ENCODE peak calls at places on chromosomes 13 and 19, in ten cellular contexts. One of them, this sample, is unnamed.

GRCh38 chr19:48249502-48250014 is 6.2 kb downstream of the CARD8 start:
- DNase-seq in AG04450: no peak
- DNase-seq in GM23338: no peak
- DNase-seq in heart left ventricle: peak
- DNase-seq in Peyer's patch: peak
- DNase-seq in PC-3: no peak
- DNase-seq in CD8-positive, alpha-beta T cell: peak
- DNase-seq in stomach: peak
- DNase-seq in A549: no peak
- DNase-seq in neural progenitor cell: no peak
- DNase-seq in this sample: peak

GRCh38 chr13:50131998-50132936 is 117.0 kb downstream of the KCNRG start:
- DNase-seq in GM23338: peak
- DNase-seq in AG04450: no peak
- DNase-seq in PC-3: no peak
- DNase-seq in CD8-positive, alpha-beta T cell: no peak
- DNase-seq in heart left ventricle: no peak
- DNase-seq in A549: no peak
- DNase-seq in neural progenitor cell: peak
- DNase-seq in stomach: no peak
- DNase-seq in Peyer's patch: no peak
- DNase-seq in this sample: no peak

GRCh38 chr19:49869009-49869483 is 1.7 kb upstream of the PNKP start:
- DNase-seq in PC-3: no peak
- DNase-seq in neural progenitor cell: no peak
- DNase-seq in heart left ventricle: no peak
- DNase-seq in Peyer's patch: no peak
- DNase-seq in A549: no peak
- DNase-seq in stomach: no peak
- DNase-seq in GM23338: no peak
- DNase-seq in CD8-positive, alpha-beta T cell: no peak
- DNase-seq in AG04450: no peak
- DNase-seq in this sample: no peak

GRCh38 chr19:35136977-35137702 is 1.5 kb upstream of the FXYD1 start:
- DNase-seq in neural progenitor cell: no peak
- DNase-seq in AG04450: no peak
- DNase-seq in heart left ventricle: no peak
- DNase-seq in PC-3: no peak
- DNase-seq in A549: no peak
- DNase-seq in CD8-positive, alpha-beta T cell: no peak
- DNase-seq in Peyer's patch: no peak
- DNase-seq in GM23338: no peak
- DNase-seq in stomach: no peak
- DNase-seq in this sample: no peak

GRCh38 chr19:49862411-49863253 is 4.7 kb downstream of the PNKP start:
- DNase-seq in Peyer's patch: no peak
- DNase-seq in GM23338: peak
- DNase-seq in neural progenitor cell: peak
- DNase-seq in PC-3: no peak
- DNase-seq in AG04450: no peak
- DNase-seq in heart left ventricle: no peak
- DNase-seq in stomach: no peak
- DNase-seq in CD8-positive, alpha-beta T cell: no peak
- DNase-seq in A549: no peak
- DNase-seq in this sample: no peak

GRCh38 chr13:98202026-98202425 is 25.0 kb upstream of the RNF113B start:
- DNase-seq in GM23338: no peak
- DNase-seq in neural progenitor cell: peak
- DNase-seq in PC-3: no peak
- DNase-seq in AG04450: no peak
- DNase-seq in A549: no peak
- DNase-seq in stomach: peak
- DNase-seq in heart left ventricle: no peak
- DNase-seq in CD8-positive, alpha-beta T cell: no peak
- DNase-seq in Peyer's patch: no peak
- DNase-seq in this sample: no peak

GRCh38 chr13:41942462-41943094 is 18.3 kb downstream of the VWA8 start:
- DNase-seq in PC-3: peak
- DNase-seq in heart left ventricle: no peak
- DNase-seq in Peyer's patch: no peak
- DNase-seq in A549: peak
- DNase-seq in GM23338: peak
- DNase-seq in AG04450: peak
- DNase-seq in stomach: no peak
- DNase-seq in neural progenitor cell: peak
- DNase-seq in CD8-positive, alpha-beta T cell: no peak
- DNase-seq in this sample: no peak

GRCh38 chr19:28468701-28469459 is 744.1 kb downstream of the UQCRFS1 start:
- DNase-seq in neural progenitor cell: peak
- DNase-seq in stomach: no peak
- DNase-seq in Peyer's patch: no peak
- DNase-seq in PC-3: peak
- DNase-seq in GM23338: peak
- DNase-seq in heart left ventricle: no peak
- DNase-seq in A549: no peak
- DNase-seq in CD8-positive, alpha-beta T cell: no peak
- DNase-seq in AG04450: no peak
- DNase-seq in this sample: no peak

DNA sequence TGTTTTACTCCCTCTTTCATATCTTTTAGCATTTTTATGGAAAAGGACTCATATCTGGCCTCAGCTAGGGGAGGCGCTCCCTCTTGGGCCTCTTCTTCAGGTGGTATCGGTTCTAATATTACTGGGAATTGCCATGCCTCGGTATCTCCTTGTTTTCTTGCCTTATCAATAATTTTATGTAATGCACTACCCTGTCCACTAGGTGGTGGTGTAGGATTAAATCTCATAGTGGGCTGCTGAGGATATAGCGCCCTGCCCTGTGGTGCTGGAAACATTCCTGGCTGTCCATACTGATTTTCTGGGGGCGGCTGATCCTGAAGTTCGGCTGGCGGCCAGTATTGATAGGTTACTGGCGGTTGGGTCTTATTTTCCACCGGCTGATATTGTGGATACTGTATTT is 35.8 kb downstream of the ZNF420 start:
- DNase-seq in AG04450: no peak
- DNase-seq in A549: no peak
- DNase-seq in PC-3: no peak
- DNase-seq in GM23338: peak
- DNase-seq in neural progenitor cell: no peak
- DNase-seq in Peyer's patch: no peak
- DNase-seq in CD8-positive, alpha-beta T cell: no peak
- DNase-seq in stomach: no peak
- DNase-seq in heart left ventricle: no peak
- DNase-seq in this sample: no peak
- TF ChIP-seq CTCF in AG04450: peak
- TF ChIP-seq CTCF in A549: no peak
- TF ChIP-seq CTCF in PC-3: no peak
- TF ChIP-seq CTCF in GM23338: peak
- TF ChIP-seq CTCF in neural progenitor cell: peak
- TF ChIP-seq CTCF in Peyer's patch: no peak
- TF ChIP-seq CTCF in CD8-positive, alpha-beta T cell: no peak
- TF ChIP-seq CTCF in stomach: no peak
- TF ChIP-seq CTCF in heart left ventricle: no peak
- TF ChIP-seq CTCF in this sample: no peak

GRCh38 chr19:2524361-2524839 is 48.5 kb downstream of the GADD45B start:
- DNase-seq in A549: no peak
- DNase-seq in neural progenitor cell: no peak
- DNase-seq in PC-3: no peak
- DNase-seq in heart left ventricle: no peak
- DNase-seq in AG04450: no peak
- DNase-seq in CD8-positive, alpha-beta T cell: no peak
- DNase-seq in Peyer's patch: no peak
- DNase-seq in stomach: no peak
- DNase-seq in GM23338: no peak
- DNase-seq in this sample: no peak

GRCh38 chr19:2527171-2527570 is 51.2 kb downstream of the GADD45B start:
- DNase-seq in heart left ventricle: no peak
- DNase-seq in neural progenitor cell: no peak
- DNase-seq in GM23338: no peak
- DNase-seq in stomach: no peak
- DNase-seq in AG04450: no peak
- DNase-seq in CD8-positive, alpha-beta T cell: no peak
- DNase-seq in PC-3: no peak
- DNase-seq in A549: no peak
- DNase-seq in Peyer's patch: no peak
- DNase-seq in this sample: no peak

GRCh38 chr19:2527716-2528115 is 51.8 kb downstream of the GADD45B start:
- DNase-seq in Peyer's patch: no peak
- DNase-seq in stomach: no peak
- DNase-seq in GM23338: no peak
- DNase-seq in heart left ventricle: no peak
- DNase-seq in AG04450: no peak
- DNase-seq in A549: no peak
- DNase-seq in PC-3: no peak
- DNase-seq in neural progenitor cell: no peak
- DNase-seq in CD8-positive, alpha-beta T cell: no peak
- DNase-seq in this sample: no peak

GRCh38 chr19:2523630-2524311 is 47.8 kb downstream of the GADD45B start:
- DNase-seq in Peyer's patch: no peak
- DNase-seq in stomach: no peak
- DNase-seq in GM23338: peak
- DNase-seq in neural progenitor cell: peak
- DNase-seq in A549: peak
- DNase-seq in AG04450: no peak
- DNase-seq in heart left ventricle: no peak
- DNase-seq in CD8-positive, alpha-beta T cell: no peak
- DNase-seq in PC-3: no peak
- DNase-seq in this sample: no peak

DNA sequence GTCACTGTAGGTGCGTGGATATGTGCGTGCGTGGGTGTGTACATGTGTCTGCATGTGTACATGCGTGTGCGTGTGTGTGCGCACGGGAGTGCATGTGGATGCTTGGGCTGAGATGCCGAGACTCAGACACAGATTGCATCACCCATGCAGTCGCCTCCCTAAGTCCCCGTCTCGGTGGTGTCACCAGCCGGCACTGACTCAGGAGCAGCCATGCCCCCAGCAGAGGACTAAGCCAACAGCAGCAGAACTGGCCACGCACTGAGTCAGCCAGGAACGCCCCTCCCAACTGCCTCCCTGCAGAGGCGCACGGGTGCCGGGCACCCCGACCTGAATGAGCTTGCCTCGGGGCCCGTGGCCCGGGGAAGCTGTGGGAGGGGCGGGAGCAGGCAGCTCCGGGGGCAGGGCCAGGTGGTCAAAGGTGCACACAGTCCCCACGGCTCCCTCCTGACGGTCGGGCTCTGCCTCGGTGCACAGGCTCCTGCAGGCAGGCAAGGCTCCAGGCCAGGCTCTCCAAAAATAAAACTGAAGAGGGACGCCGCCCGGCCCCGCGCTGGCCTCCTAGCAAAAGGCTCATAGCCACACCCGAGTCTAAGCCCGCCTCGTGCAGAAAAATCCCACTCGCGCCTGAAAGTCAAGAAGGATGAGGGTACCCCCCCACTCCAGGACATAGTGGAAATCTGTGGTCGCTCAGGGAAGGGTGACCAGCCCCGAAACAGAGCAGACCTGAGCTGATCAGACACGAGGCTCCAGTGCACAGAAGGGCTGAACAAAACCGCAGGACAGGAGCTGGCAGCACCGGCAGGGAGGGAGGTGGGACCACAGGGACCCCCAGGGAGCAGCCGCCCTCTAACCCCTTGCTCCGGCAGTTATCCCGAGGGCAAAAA is 49.2 kb downstream of the GADD45B start:
- DNase-seq in A549: peak
- DNase-seq in Peyer's patch: no peak
- DNase-seq in PC-3: peak
- DNase-seq in CD8-positive, alpha-beta T cell: no peak
- DNase-seq in heart left ventricle: peak
- DNase-seq in GM23338: peak
- DNase-seq in neural progenitor cell: no peak
- DNase-seq in AG04450: no peak
- DNase-seq in stomach: peak
- DNase-seq in this sample: peak
- H3K4me3 ChIP-seq in A549: peak
- H3K4me3 ChIP-seq in Peyer's patch: no peak
- H3K4me3 ChIP-seq in PC-3: peak
- H3K4me3 ChIP-seq in CD8-positive, alpha-beta T cell: no peak
- H3K4me3 ChIP-seq in heart left ventricle: peak
- H3K4me3 ChIP-seq in GM23338: no peak
- H3K4me3 ChIP-seq in neural progenitor cell: no peak
- H3K4me3 ChIP-seq in AG04450: no peak
- H3K4me3 ChIP-seq in stomach: peak
- H3K4me3 ChIP-seq in this sample: peak

GRCh38 chr19:43639507-43640423 is at the start of gene CADM4:
- DNase-seq in A549: no peak
- DNase-seq in heart left ventricle: no peak
- DNase-seq in PC-3: no peak
- DNase-seq in Peyer's patch: no peak
- DNase-seq in neural progenitor cell: peak
- DNase-seq in GM23338: peak
- DNase-seq in AG04450: no peak
- DNase-seq in stomach: peak
- DNase-seq in CD8-positive, alpha-beta T cell: no peak
- DNase-seq in this sample: peak

GRCh38 chr19:43638991-43639494 is 607 bp downstream of the CADM4 start:
- DNase-seq in A549: no peak
- DNase-seq in PC-3: no peak
- DNase-seq in heart left ventricle: no peak
- DNase-seq in CD8-positive, alpha-beta T cell: no peak
- DNase-seq in stomach: no peak
- DNase-seq in GM23338: no peak
- DNase-seq in AG04450: no peak
- DNase-seq in Peyer's patch: no peak
- DNase-seq in neural progenitor cell: no peak
- DNase-seq in this sample: no peak

GRCh38 chr19:43641333-43641732 is 1.7 kb upstream of the CADM4 start:
- DNase-seq in stomach: no peak
- DNase-seq in CD8-positive, alpha-beta T cell: no peak
- DNase-seq in PC-3: no peak
- DNase-seq in Peyer's patch: no peak
- DNase-seq in neural progenitor cell: no peak
- DNase-seq in GM23338: peak
- DNase-seq in AG04450: no peak
- DNase-seq in A549: peak
- DNase-seq in heart left ventricle: no peak
- DNase-seq in this sample: no peak

GRCh38 chr19:43638214-43638990 is 1.2 kb downstream of the CADM4 start:
- DNase-seq in Peyer's patch: no peak
- DNase-seq in heart left ventricle: no peak
- DNase-seq in neural progenitor cell: no peak
- DNase-seq in AG04450: no peak
- DNase-seq in A549: no peak
- DNase-seq in CD8-positive, alpha-beta T cell: no peak
- DNase-seq in stomach: no peak
- DNase-seq in PC-3: no peak
- DNase-seq in GM23338: no peak
- DNase-seq in this sample: no peak

GRCh38 chr19:43640424-43640757 is 741 bp upstream of the CADM4 start:
- DNase-seq in heart left ventricle: no peak
- DNase-seq in PC-3: no peak
- DNase-seq in A549: no peak
- DNase-seq in Peyer's patch: no peak
- DNase-seq in neural progenitor cell: no peak
- DNase-seq in CD8-positive, alpha-beta T cell: no peak
- DNase-seq in AG04450: no peak
- DNase-seq in stomach: no peak
- DNase-seq in GM23338: peak
- DNase-seq in this sample: no peak
- H3K27ac ChIP-seq in heart left ventricle: no peak
- H3K27ac ChIP-seq in PC-3: no peak
- H3K27ac ChIP-seq in A549: peak
- H3K27ac ChIP-seq in Peyer's patch: no peak
- H3K27ac ChIP-seq in neural progenitor cell: no peak
- H3K27ac ChIP-seq in CD8-positive, alpha-beta T cell: no peak
- H3K27ac ChIP-seq in AG04450: no peak
- H3K27ac ChIP-seq in stomach: peak
- H3K27ac ChIP-seq in GM23338: no peak
- H3K27ac ChIP-seq in this sample: no peak

GRCh38 chr13:75437582-75438318 is 44.2 kb downstream of the TBC1D4 start:
- DNase-seq in GM23338: no peak
- DNase-seq in neural progenitor cell: peak
- DNase-seq in CD8-positive, alpha-beta T cell: no peak
- DNase-seq in PC-3: no peak
- DNase-seq in stomach: no peak
- DNase-seq in heart left ventricle: no peak
- DNase-seq in Peyer's patch: no peak
- DNase-seq in AG04450: no peak
- DNase-seq in A549: no peak
- DNase-seq in this sample: no peak
- TF ChIP-seq CTCF in GM23338: no peak
- TF ChIP-seq CTCF in neural progenitor cell: no peak
- TF ChIP-seq CTCF in CD8-positive, alpha-beta T cell: no peak
- TF ChIP-seq CTCF in PC-3: no peak
- TF ChIP-seq CTCF in stomach: no peak
- TF ChIP-seq CTCF in heart left ventricle: no peak
- TF ChIP-seq CTCF in Peyer's patch: no peak
- TF ChIP-seq CTCF in AG04450: no peak
- TF ChIP-seq CTCF in A549: no peak
- TF ChIP-seq CTCF in this sample: no peak

This sample was measured in left ventricle myocardium inferior.